ENCODE peak calls at places on chromosome 13, in five cellular contexts. B, T, R, Q and G are unnamed samples.

GRCh38 chr13:45328661-45329105 is 12.3 kb downstream of the TPT1 start:
- DNase-seq in R (no peak), Q (peak; percentile 65), B (no peak), T (no peak), G (no peak)

GRCh38 chr13:75771818-75772217 is 135.7 kb downstream of the LMO7 start:
- DNase-seq in T (no peak), R (no peak), B (no peak), Q (peak; percentile 81), G (no peak)

GRCh38 chr13:79966039-79966438 is 374.9 kb downstream of the SPRY2 start:
- DNase-seq in R (no peak), T (no peak), Q (peak; percentile 24), B (peak; percentile 18), G (no peak)

GRCh38 chr13:72884111-72884510 is 102.2 kb downstream of the PIBF1 start:
- DNase-seq in Q (no peak), R (no peak), T (no peak), B (no peak), G (no peak)

GRCh38 chr13:98349731-98350305 is 172.7 kb upstream of the RNF113B start:
- DNase-seq in R (no peak), T (peak; percentile 42), Q (no peak), B (peak; percentile 22), G (no peak)

GRCh38 chr13:99005609-99006008 is 27.7 kb upstream of the DOCK9 start:
- DNase-seq in B (no peak), Q (no peak), T (no peak), R (no peak), G (no peak)

GRCh38 chr13:104571161-104571889 is 1505.1 kb upstream of the SLC10A2 start:
- DNase-seq in T (peak; percentile 44), Q (peak; percentile 88), B (peak; percentile 42), R (peak; percentile 91), G (no peak)

GRCh38 chr13:91381371-91381770 is 17.1 kb upstream of the GPC5 start:
- DNase-seq in Q (peak; percentile 69), R (no peak), T (no peak), B (peak; percentile 49), G (no peak)

GRCh38 chr13:86559915-86560314 is 760.7 kb upstream of the SLITRK6 start:
- DNase-seq in B (peak; percentile 39), R (no peak), Q (no peak), T (no peak), G (no peak)

GRCh38 chr13:59607780-59608233 is 555.9 kb downstream of the DIAPH3 start:
- DNase-seq in Q (no peak), R (no peak), B (no peak), T (no peak), G (no peak)

GRCh38 chr13:104310861-104311260 is 1244.6 kb upstream of the SLC10A2 start:
- DNase-seq in T (no peak), Q (no peak), B (no peak), R (no peak), G (no peak)

GRCh38 chr13:81350056-81350455 is 1009.1 kb upstream of the SPRY2 start:
- DNase-seq in Q (no peak), R (no peak), B (no peak), T (no peak), G (no peak)

GRCh38 chr13:99301913-99302636 is 5.1 kb downstream of the GPR183 start:
- DNase-seq in T (no peak), Q (no peak), R (no peak), B (no peak), G (no peak)

GRCh38 chr13:112943309-112944125 is 25.5 kb upstream of the MCF2L start:
- DNase-seq in Q (peak; percentile 11), T (peak; percentile 61), B (peak; percentile 56), R (peak; percentile 73), G (no peak)

GRCh38 chr13:97385146-97385545 is 48.8 kb upstream of the RAP2A start:
- DNase-seq in Q (no peak), T (no peak), B (no peak), R (no peak), G (no peak)

GRCh38 chr13:23876265-23876664 is 12.9 kb downstream of the MIPEP start:
- DNase-seq in B (peak; percentile 35), T (no peak), R (no peak), Q (peak; percentile 46), G (no peak)

GRCh38 chr13:48506092-48506701 is 26.7 kb downstream of the RCBTB2 start:
- DNase-seq in R (no peak), T (peak; percentile 28), B (no peak), Q (no peak), G (no peak)

GRCh38 chr13:110920038-110920437 is 5.2 kb upstream of the ANKRD10 start:
- DNase-seq in Q (no peak), R (no peak), B (no peak), T (peak; percentile 50), G (no peak)

GRCh38 chr13:102394158-102395053 is 7.4 kb downstream of the FGF14 start:
- DNase-seq in Q (peak; percentile 95), R (peak; percentile 95), B (no peak), T (peak; percentile 97), G (peak; percentile 75)

GRCh38 chr13:104431895-104432294 is 1365.7 kb upstream of the SLC10A2 start:
- DNase-seq in T (no peak), B (no peak), Q (no peak), R (no peak), G (no peak)

GRCh38 chr13:79541426-79542049 is 60.6 kb downstream of the NDFIP2 start:
- DNase-seq in Q (peak; percentile 76), T (no peak), B (peak; percentile 78), R (no peak), G (no peak)

GRCh38 chr13:76632388-76633044 is 253.7 kb downstream of the KCTD12 start:
- DNase-seq in B (peak; percentile 7), R (no peak), T (no peak), Q (no peak), G (no peak)

GRCh38 chr13:109725297-109725696 is 61.1 kb downstream of the IRS2 start:
- DNase-seq in R (no peak), Q (no peak), T (no peak), B (peak; percentile 86), G (no peak)

GRCh38 chr13:49652691-49653305 is 24.5 kb downstream of the ARL11 start:
- DNase-seq in R (no peak), B (peak; percentile 71), Q (peak; percentile 39), T (no peak), G (no peak)

GRCh38 chr13:112062619-112063308 is 4.2 kb upstream of the SOX1 start:
- DNase-seq in R (no peak), Q (no peak), T (no peak), B (no peak), G (no peak)

GRCh38 chr13:50357586-50358118 is 342.4 kb downstream of the KCNRG start:
- DNase-seq in R (peak; percentile 79), B (no peak), T (peak; percentile 34), Q (peak; percentile 82), G (no peak)

GRCh38 chr13:111952814-111953213 is 114.1 kb upstream of the SOX1 start:
- DNase-seq in T (no peak), Q (no peak), R (peak; percentile 25), B (no peak), G (no peak)

GRCh38 chr13:99335603-99336002 is 28.4 kb upstream of the GPR183 start:
- DNase-seq in R (no peak), T (no peak), B (peak; percentile 76), Q (no peak), G (no peak)

GRCh38 chr13:29791997-29792775 is 58.2 kb downstream of the UBL3 start:
- DNase-seq in Q (peak; percentile 27), B (no peak), R (no peak), T (no peak), G (no peak)

GRCh38 chr13:93625536-93625935 is 398.9 kb downstream of the GPC6 start:
- DNase-seq in R (no peak), B (no peak), T (no peak), Q (peak; percentile 42), G (no peak)

GRCh38 chr13:26557393-26558073 is at the start of gene WASF3:
- DNase-seq in T (peak; percentile 96), Q (peak; percentile 91), B (peak; percentile 71), R (peak; percentile 94), G (peak; percentile 55)

GRCh38 chr13:72541674-72542073 is 185.8 kb downstream of the MZT1 start:
- DNase-seq in R (no peak), T (no peak), B (no peak), Q (no peak), G (no peak)

GRCh38 chr13:96492758-96493157 is 402.9 kb downstream of the HS6ST3 start:
- DNase-seq in T (no peak), B (no peak), R (no peak), Q (no peak), G (no peak)

GRCh38 chr13:97275265-97275664 is 53.1 kb downstream of the MBNL2 start:
- DNase-seq in T (no peak), B (no peak), Q (peak; percentile 94), R (no peak), G (no peak)

GRCh38 chr13:24921881-24922280 is 157.9 kb downstream of the RNF17 start:
- DNase-seq in T (no peak), Q (no peak), B (no peak), R (no peak), G (no peak)

GRCh38 chr13:24921003-24921402 is 157.0 kb downstream of the RNF17 start:
- DNase-seq in B (no peak), T (no peak), R (no peak), Q (peak; percentile 17), G (no peak)

GRCh38 chr13:24923305-24923640 is 159.3 kb downstream of the RNF17 start:
- DNase-seq in T (no peak), Q (peak; percentile 85), R (no peak), B (peak; percentile 82), G (no peak)

GRCh38 chr13:24925318-24926231 is 161.6 kb downstream of the RNF17 start:
- DNase-seq in B (no peak), Q (no peak), R (no peak), T (no peak), G (no peak)

GRCh38 chr13:24922390-24923304 is 158.7 kb downstream of the RNF17 start:
- DNase-seq in R (peak; percentile 99), Q (peak; percentile 97), B (peak; percentile 99), T (peak; percentile 99), G (peak; percentile 86)
- TF ChIP-seq CTCF in R (no peak), Q (no peak), B (no peak), T (no peak), G (no peak)

GRCh38 chr13:43797869-43798268 is 11.1 kb upstream of the ENOX1 start:
- DNase-seq in R (no peak), B (no peak), T (no peak), Q (peak; percentile 38), G (no peak)
- TF ChIP-seq CTCF in R (no peak), B (no peak), T (no peak), Q (peak; percentile 2), G (no peak)

GRCh38 chr13:36475468-36475867 is 43.2 kb downstream of the CCNA1 start:
- DNase-seq in T (no peak), B (peak; percentile 58), R (no peak), Q (peak; percentile 2), G (no peak)
- TF ChIP-seq CTCF in T (no peak), B (peak; percentile 39), R (no peak), Q (no peak), G (no peak)

DNA sequence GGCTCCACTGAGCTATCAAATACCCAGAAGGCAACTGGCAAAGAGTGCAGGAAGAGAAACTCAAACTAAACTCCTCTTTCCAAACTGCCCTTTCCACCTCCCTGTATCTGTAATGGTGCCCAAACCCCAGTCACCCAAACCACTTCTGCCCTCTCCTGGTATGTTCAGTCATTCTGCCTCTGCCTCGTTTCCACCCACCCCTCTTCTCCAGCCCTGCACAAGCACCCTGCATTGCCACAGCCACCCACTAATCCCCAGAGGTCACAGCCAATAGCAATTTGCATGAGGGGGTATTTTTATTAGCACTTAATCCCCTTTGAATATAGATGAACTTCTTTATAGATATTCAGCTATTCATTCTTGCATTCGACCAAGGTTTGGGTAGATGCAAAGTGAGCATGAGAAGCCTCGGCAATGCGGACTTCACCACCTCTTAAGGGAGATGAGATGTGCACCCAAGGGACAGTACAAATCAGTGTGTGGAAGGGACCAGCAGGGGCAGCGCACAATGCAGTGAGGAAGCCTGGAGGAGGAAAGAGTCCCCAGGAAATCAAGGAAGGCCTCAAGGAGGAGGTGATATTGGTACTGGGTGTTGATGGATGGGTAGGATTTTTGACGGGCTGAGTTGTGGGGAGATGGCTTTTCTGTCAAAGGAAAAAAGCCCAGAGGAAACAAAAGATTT is 12.4 kb downstream of the TMEM272 start:
- DNase-seq in Q (peak; percentile 28), R (no peak), T (peak; percentile 54), B (peak; percentile 88), G (no peak)
- TF ChIP-seq CTCF in Q (peak; percentile 49), R (peak; percentile 18), T (peak; percentile 31), B (peak; percentile 51), G (no peak)